ENCODE peak calls at places on chromosomes 16 and 17, in seven cellular contexts. D is PC-9, B is BE2C, R is upper lobe of left lung, K is A549, Y is astrocyte, U is GM23248. Q is an unnamed sample.

GRCh38 chr16:89693931-89694783 is 7.3 kb downstream of the SPATA2L start:
- DNase-seq in R (no peak), K (no peak), D (no peak), U (no peak), B (no peak), Y (no peak), Q (no peak)

GRCh38 chr17:60451965-60452364 is 29.7 kb downstream of the CHCT1 start:
- DNase-seq in K (no peak), B (no peak), Y (no peak), D (no peak), U (no peak), R (no peak), Q (no peak)

GRCh38 chr17:47959825-47960655 is 2.4 kb upstream of the PRR15L start:
- DNase-seq in R (no peak), B (no peak), K (no peak), Y (no peak), U (no peak), D (peak; percentile 48), Q (no peak)

GRCh38 chr16:11383481-11384183 is 38.4 kb downstream of the RMI2 start:
- DNase-seq in D (no peak), B (no peak), K (no peak), Y (no peak), R (no peak), U (no peak), Q (no peak)

GRCh38 chr16:50600582-50601283 is 52.5 kb downstream of the NKD1 start:
- DNase-seq in D (no peak), B (no peak), R (no peak), K (no peak), U (no peak), Y (no peak), Q (no peak)

GRCh38 chr17:56896968-56897359 is 16.9 kb downstream of the TRIM25 start:
- DNase-seq in U (no peak), Y (no peak), K (no peak), R (no peak), D (no peak), B (no peak), Q (no peak)

GRCh38 chr17:78735832-78736525 is 46.1 kb downstream of the CYTH1 start:
- DNase-seq in U (peak; percentile 47), D (peak; percentile 39), Y (peak; percentile 41), R (no peak), K (peak; percentile 49), B (no peak), Q (no peak)

GRCh38 chr17:46770818-46771600 is 47.5 kb downstream of the WNT3 start:
- DNase-seq in D (peak; percentile 68), K (peak; percentile 76), U (peak; percentile 83), B (peak; percentile 58), R (peak; percentile 92), Y (no peak), Q (peak; percentile 79)

GRCh38 chr17:50169121-50169764 is 3.4 kb downstream of the SGCA start:
- DNase-seq in B (peak; percentile 66), K (peak; percentile 85), U (peak; percentile 68), R (no peak), D (peak; percentile 54), Y (no peak), Q (peak; percentile 78)

GRCh38 chr17:82962163-82962720 is 117.2 kb upstream of the METRNL start:
- DNase-seq in D (no peak), R (no peak), Y (peak; percentile 14), U (peak; percentile 74), B (no peak), K (no peak), Q (peak; percentile 8)

GRCh38 chr17:7393613-7394451 is 493 bp downstream of the PLSCR3 start:
- DNase-seq in K (no peak), U (peak; percentile 59), B (no peak), R (peak; percentile 87), D (peak; percentile 54), Y (no peak), Q (peak; percentile 55)

DNA sequence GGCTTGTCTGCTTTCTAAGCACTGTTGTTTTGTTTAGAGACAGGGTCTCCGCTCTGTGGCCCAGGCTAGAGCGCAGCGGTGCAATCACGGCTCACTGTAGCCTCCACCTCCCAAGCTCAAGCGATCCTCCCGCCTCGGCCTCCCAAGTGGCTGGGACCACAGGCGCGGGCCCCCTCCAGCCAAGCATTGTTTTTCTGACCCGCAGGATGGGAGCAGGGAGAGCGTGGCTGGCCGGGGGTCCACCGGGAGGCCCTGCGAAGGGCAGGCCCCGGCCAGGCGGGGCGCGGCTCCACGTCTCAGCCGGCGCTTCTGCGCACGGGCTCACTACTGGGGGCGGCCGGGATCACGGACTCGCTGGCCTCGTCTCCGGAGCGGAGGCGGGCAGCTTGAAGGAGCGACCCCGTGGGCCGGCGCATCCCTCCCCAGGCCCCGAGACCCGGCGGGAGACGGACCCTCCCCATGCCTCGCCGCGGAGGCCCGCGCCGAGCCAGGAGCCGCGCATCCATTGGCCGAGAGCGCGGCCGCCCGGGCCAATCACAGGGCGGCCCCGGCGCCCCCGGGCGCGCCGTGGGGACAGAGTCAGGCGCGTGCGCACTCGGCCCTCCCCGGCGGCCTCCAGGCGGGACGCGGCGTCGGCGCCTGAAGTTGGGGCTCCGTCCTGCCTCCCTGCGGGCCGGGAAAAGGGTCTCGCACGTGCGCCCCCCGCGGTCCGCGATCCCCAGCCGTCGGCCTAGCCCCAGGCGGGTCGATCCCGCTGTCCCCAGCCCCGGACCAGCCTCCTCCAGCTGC is 24.9 kb downstream of the ACTG1 start:
- DNase-seq in Y (no peak), D (peak; percentile 76), B (peak; percentile 71), U (peak; percentile 92), K (peak; percentile 75), R (peak; percentile 97), Q (peak; percentile 94)
- H3K4me1 ChIP-seq in Y (peaks cover 10% of the 10 kb centered on the region), D (no peaks in the 10 kb centered on the region), B (peaks cover 14% of the 10 kb centered on the region), U (no peaks in the 10 kb centered on the region), K (peaks cover 43% of the 10 kb centered on the region), R (peaks cover 43% of the 10 kb centered on the region), Q (peaks cover 12% of the 10 kb centered on the region)

GRCh38 chr16:67869653-67870052 is 3.2 kb upstream of the EDC4 start:
- DNase-seq in K (no peak), D (no peak), R (no peak), U (no peak), B (no peak), Y (no peak), Q (no peak)

GRCh38 chr16:67872131-67872630 is 671 bp upstream of the EDC4 start:
- DNase-seq in Y (no peak), D (no peak), U (no peak), R (no peak), K (no peak), B (no peak), Q (no peak)

GRCh38 chr16:67873435-67874146 is 739 bp downstream of the EDC4 start:
- DNase-seq in D (no peak), U (peak; percentile 60), R (no peak), Y (no peak), K (no peak), B (no peak), Q (peak; percentile 50)

GRCh38 chr16:67872631-67873434 is at the start of gene EDC4:
- DNase-seq in U (peak; percentile 91), B (peak; percentile 84), K (peak; percentile 83), Y (peak; percentile 62), R (peak; percentile 97), D (peak; percentile 76), Q (peak; percentile 92)

GRCh38 chr16:67871256-67871655 is 1.6 kb upstream of the EDC4 start:
- DNase-seq in D (no peak), Y (no peak), K (no peak), B (no peak), U (no peak), R (no peak), Q (no peak)
- H3K4me1 ChIP-seq in D (peaks cover 11% of the 10 kb centered on the region), Y (peaks cover 13% of the 10 kb centered on the region), K (peaks cover 24% of the 10 kb centered on the region), B (peaks cover 4% of the 10 kb centered on the region), U (peaks cover 9% of the 10 kb centered on the region), R (peaks cover 34% of the 10 kb centered on the region), Q (peaks cover 21% of the 10 kb centered on the region)

DNA sequence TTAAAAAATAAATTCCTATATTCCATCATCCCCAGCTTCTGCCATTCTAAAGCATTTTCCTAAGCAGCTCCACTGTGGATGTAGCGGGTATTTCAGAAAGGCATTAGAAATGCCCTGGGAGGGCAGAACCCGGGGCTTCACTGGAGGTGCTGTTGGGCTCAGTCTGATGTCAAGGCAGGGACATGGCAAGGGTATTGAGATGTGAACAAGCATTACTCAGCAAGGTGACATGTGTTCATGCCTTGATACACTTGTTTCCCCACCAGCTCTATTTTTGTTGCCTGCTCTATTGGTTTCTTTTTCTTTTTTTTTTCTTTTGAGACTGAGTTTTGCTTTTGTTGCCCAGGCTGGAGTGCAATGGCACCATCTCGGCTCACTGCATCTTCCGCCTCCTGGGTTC is 35.7 kb downstream of the ABCC1 start:
- DNase-seq in Y (no peak), K (no peak), R (no peak), D (no peak), U (no peak), B (no peak), Q (no peak)
- H3K4me1 ChIP-seq in Y (peaks cover 36% of the 10 kb centered on the region), K (peaks cover 63% of the 10 kb centered on the region), R (peaks cover 44% of the 10 kb centered on the region), D (peaks cover 13% of the 10 kb centered on the region), U (peaks cover 24% of the 10 kb centered on the region), B (peaks cover 5% of the 10 kb centered on the region), Q (peaks cover 40% of the 10 kb centered on the region)

DNA sequence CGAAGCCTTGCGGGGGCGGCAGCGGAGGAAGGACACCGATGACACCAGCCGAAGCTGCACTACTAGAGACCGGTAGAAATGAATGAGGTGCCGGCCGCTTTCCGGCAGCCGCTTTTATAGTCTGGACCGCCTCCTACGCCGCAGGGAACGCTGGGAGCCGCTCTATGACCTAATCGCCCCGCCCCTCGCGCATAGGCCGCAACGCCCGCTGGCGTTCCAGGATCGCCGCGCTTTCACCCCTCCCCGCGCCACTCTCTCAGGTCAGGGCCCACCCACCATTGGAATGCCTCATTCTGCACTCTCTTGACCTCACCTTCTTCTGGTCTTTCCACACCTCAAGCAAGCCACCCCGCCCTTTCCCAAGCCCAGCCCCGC is at the start of gene DDX5:
- DNase-seq in Y (no peak), D (peak; percentile 98), U (peak; percentile 98), K (peak; percentile 99), B (peak; percentile 98), R (peak; percentile 97), Q (peak; percentile 97)
- H3K4me1 ChIP-seq in Y (peaks cover 23% of the 10 kb centered on the region), D (peaks cover 30% of the 10 kb centered on the region), U (peaks cover 33% of the 10 kb centered on the region), K (peaks cover 40% of the 10 kb centered on the region), B (no peaks in the 10 kb centered on the region), R (peaks cover 54% of the 10 kb centered on the region), Q (peaks cover 41% of the 10 kb centered on the region)

GRCh38 chr16:56295059-56295673 is 103.9 kb downstream of the GNAO1 start:
- DNase-seq in R (no peak), K (no peak), Y (no peak), U (no peak), B (no peak), D (no peak), Q (no peak)

GRCh38 chr16:56295739-56296527 is 104.6 kb downstream of the GNAO1 start:
- DNase-seq in K (no peak), B (peak; percentile 80), R (no peak), Y (no peak), D (no peak), U (no peak), Q (no peak)

GRCh38 chr16:56298948-56299602 is 107.8 kb downstream of the GNAO1 start:
- DNase-seq in B (peak; percentile 31), D (no peak), K (no peak), R (no peak), Y (no peak), U (no peak), Q (no peak)

GRCh38 chr16:56294599-56294998 is 103.3 kb downstream of the GNAO1 start:
- DNase-seq in R (no peak), Y (peak; percentile 92), D (no peak), B (no peak), U (peak; percentile 77), K (no peak), Q (peak; percentile 20)

DNA sequence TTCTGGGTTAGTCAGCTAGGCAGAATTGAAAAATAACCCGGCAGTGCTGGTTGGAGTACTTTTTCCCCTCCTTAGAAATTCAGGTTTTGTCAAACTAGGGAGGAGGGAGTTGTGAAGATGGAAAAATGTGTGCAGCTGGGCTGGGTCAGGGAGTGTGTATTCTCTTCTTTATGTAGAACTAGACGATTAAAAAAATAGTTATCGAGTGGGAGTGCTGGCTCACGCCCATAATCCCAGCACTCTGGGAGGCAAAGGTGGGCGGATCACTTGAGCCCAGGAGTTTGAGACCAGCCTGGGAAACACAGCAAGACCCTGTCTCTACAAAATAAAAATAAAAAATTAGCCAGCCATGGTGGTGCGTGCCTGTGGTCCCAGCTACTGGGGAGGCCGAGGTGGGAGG is 106.4 kb downstream of the GNAO1 start:
- DNase-seq in K (no peak), Y (no peak), B (no peak), D (no peak), U (no peak), R (no peak), Q (no peak)
- H3K4me1 ChIP-seq in K (peaks cover 4% of the 10 kb centered on the region), Y (peaks cover 43% of the 10 kb centered on the region), B (peaks cover 44% of the 10 kb centered on the region), D (peaks cover 10% of the 10 kb centered on the region), U (peaks cover 17% of the 10 kb centered on the region), R (no peaks in the 10 kb centered on the region), Q (peaks cover 13% of the 10 kb centered on the region)

Q was measured in adipocyte.